ENCODE peak calls at places on chromosomes 7 and 10, in eight cellular contexts. H, Q, O, L, C, I, F and M are unnamed samples.

GRCh38 chr10:11685787-11686218 is 56.4 kb upstream of the ECHDC3 start:
- DNase-seq in I (peak; percentile 95), L (peak; percentile 65), C (peak; percentile 24), F (peak; percentile 91), H (peak; percentile 87), Q (peak; percentile 87), O (peak; percentile 95), M (no peak)

GRCh38 chr10:127357265-127357664 is 160.9 kb upstream of the INSYN2A start:
- DNase-seq in H (no peak), O (no peak), L (no peak), Q (no peak), I (no peak), C (no peak), F (no peak), M (no peak)

GRCh38 chr7:22989646-22990587 is 24.0 kb downstream of the HYCC1 start:
- DNase-seq in H (no peak), F (no peak), C (no peak), I (no peak), O (peak; percentile 77), Q (no peak), L (no peak), M (no peak)

GRCh38 chr7:68461430-68461829 is 1136.8 kb upstream of the AUTS2 start:
- DNase-seq in L (no peak), I (no peak), O (no peak), C (no peak), H (no peak), Q (no peak), F (no peak), M (peak; percentile 35)

GRCh38 chr7:32062150-32062549 is 8.1 kb downstream of the PDE1C start:
- DNase-seq in C (peak; percentile 30), F (peak; percentile 62), H (peak; percentile 42), L (peak; percentile 40), O (peak; percentile 48), I (peak; percentile 67), Q (peak; percentile 51), M (no peak)

GRCh38 chr7:27611043-27611442 is 51.6 kb downstream of the HIBADH start:
- DNase-seq in C (peak; percentile 41), L (no peak), H (no peak), Q (no peak), O (no peak), I (no peak), F (no peak), M (no peak)

GRCh38 chr10:31578951-31579350 is 259.9 kb downstream of the ZEB1 start:
- DNase-seq in C (no peak), O (no peak), L (no peak), I (no peak), H (no peak), Q (no peak), F (no peak), M (no peak)

GRCh38 chr7:14717711-14718304 is 184.7 kb downstream of the DGKB start:
- DNase-seq in C (peak; percentile 13), O (peak; percentile 48), Q (no peak), I (no peak), F (no peak), H (no peak), L (no peak), M (no peak)

GRCh38 chr7:128056901-128057300 is 25.7 kb upstream of the LRRC4 start:
- DNase-seq in O (no peak), C (peak; percentile 87), Q (no peak), I (no peak), F (no peak), H (no peak), L (no peak), M (no peak)

GRCh38 chr7:117672433-117672832 is 192.6 kb downstream of the CFTR start:
- DNase-seq in I (no peak), O (no peak), L (no peak), C (no peak), Q (no peak), F (no peak), H (no peak), M (no peak)

GRCh38 chr7:67653856-67654442 is 657.3 kb downstream of the TYW1 start:
- DNase-seq in C (no peak), Q (no peak), F (no peak), L (no peak), H (no peak), I (no peak), O (no peak), M (no peak)

GRCh38 chr10:639001-639750 is 50.3 kb downstream of the DIP2C start:
- DNase-seq in F (no peak), C (no peak), Q (no peak), I (no peak), O (no peak), H (no peak), L (no peak), M (no peak)

GRCh38 chr10:88233870-88234269 is 349.2 kb downstream of the RNLS start:
- DNase-seq in Q (no peak), O (no peak), L (no peak), F (no peak), H (no peak), I (no peak), C (no peak), M (no peak)

GRCh38 chr10:598415-599170 is 90.9 kb downstream of the DIP2C start:
- DNase-seq in C (peak; percentile 98), O (no peak), I (no peak), Q (no peak), L (no peak), F (no peak), H (no peak), M (peak; percentile 41)

GRCh38 chr10:73814896-73815718 is 3.7 kb upstream of the NDST2 start:
- DNase-seq in F (no peak), L (peak; percentile 79), I (no peak), H (no peak), C (no peak), Q (no peak), O (no peak), M (peak; percentile 68)

GRCh38 chr10:116111483-116112095 is 161.4 kb downstream of the GFRA1 start:
- DNase-seq in Q (no peak), F (peak; percentile 20), I (no peak), H (no peak), C (no peak), L (no peak), O (no peak), M (no peak)

GRCh38 chr10:47403401-47404318 is 19.6 kb upstream of the ZNF488 start:
- DNase-seq in F (peak; percentile 23), L (no peak), C (peak; percentile 18), O (no peak), Q (no peak), I (no peak), H (no peak), M (no peak)

GRCh38 chr10:60818134-60818770 is 40.0 kb downstream of the CDK1 start:
- DNase-seq in C (peak; percentile 65), H (no peak), L (no peak), F (no peak), Q (no peak), I (no peak), O (no peak), M (no peak)

GRCh38 chr10:83886871-83887270 is 252.4 kb upstream of the GHITM start:
- DNase-seq in Q (no peak), L (no peak), F (no peak), I (no peak), C (no peak), H (no peak), O (no peak), M (no peak)

GRCh38 chr7:66281678-66282593 is 76.8 kb downstream of the TPST1 start:
- DNase-seq in L (peak; percentile 25), I (no peak), F (peak; percentile 66), Q (no peak), O (peak; percentile 14), C (peak; percentile 98), H (no peak), M (peak; percentile 44)

GRCh38 chr10:50604823-50605222 is 18.9 kb downstream of the SGMS1 start:
- DNase-seq in F (no peak), O (peak; percentile 78), I (no peak), Q (no peak), L (no peak), H (no peak), C (no peak), M (no peak)

DNA sequence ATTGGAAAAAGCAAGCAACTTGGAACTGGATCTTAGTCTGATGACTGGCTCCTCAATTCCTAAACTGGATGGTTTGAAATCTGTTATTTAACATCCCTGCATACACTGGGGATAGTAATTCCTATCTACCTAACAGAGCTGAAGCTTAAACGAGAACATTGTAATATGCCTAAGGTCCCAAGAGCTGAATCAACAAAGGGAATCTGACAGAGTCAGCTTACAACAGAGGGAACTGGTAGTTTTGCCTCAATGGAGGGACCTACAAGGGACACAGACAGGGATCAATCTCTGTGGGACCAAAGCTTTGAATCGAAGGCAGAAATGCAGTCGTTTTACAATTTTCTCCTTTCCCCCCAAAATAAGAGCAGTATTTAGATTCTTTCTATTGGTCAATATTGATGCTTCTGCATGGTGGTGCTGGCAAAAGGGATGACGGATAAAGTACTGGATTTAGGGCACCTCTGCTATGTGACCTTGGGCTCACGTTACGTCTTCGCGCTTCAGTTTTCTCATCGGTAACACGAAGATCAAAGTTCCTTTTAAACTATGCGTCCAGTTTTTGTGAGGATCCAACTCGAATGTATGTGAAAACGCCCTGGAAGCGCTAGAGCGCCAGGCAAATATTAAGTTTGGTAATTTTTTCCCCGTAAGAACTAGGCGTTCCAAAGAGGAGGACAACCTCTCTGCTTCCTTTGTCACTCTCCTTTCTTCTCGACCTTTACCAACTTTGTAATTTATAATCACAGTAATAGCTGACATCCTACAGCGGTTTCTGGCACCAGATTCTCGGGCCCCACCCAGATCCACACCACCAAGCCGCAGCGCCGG is 1.1 kb downstream of the ACTR1A start:
- DNase-seq in I (no peak), L (no peak), Q (no peak), C (peak; percentile 25), O (no peak), F (no peak), H (no peak), M (no peak)
- TF ChIP-seq POLR2A in I (no peak), L (no peak), Q (peak; percentile 28), C (peak; percentile 68), O (peak; percentile 52), F (peak; percentile 57), H (no peak), M (peak; percentile 51)

GRCh38 chr10:133373104-133373624 is at the start of gene ECHS1:
- DNase-seq in Q (peak; percentile 97), H (peak; percentile 97), C (peak; percentile 81), F (peak; percentile 98), O (peak; percentile 93), I (peak; percentile 98), L (peak; percentile 94), M (peak; percentile 97)
- TF ChIP-seq POLR2A in Q (peak; percentile 77), H (peak; percentile 45), C (peak; percentile 60), F (peak; percentile 49), O (peak; percentile 91), I (peak; percentile 77), L (peak; percentile 77), M (peak; percentile 81)

GRCh38 chr10:3775671-3776551 is 9.1 kb downstream of the KLF6 start:
- DNase-seq in Q (peak; percentile 34), L (no peak), C (peak; percentile 67), F (peak; percentile 58), O (peak; percentile 65), I (peak; percentile 55), H (no peak), M (no peak)
- TF ChIP-seq POLR2A in Q (peak; percentile 61), L (peak; percentile 70), C (peak; percentile 11), F (no peak), O (no peak), I (peak; percentile 10), H (no peak), M (no peak)

DNA sequence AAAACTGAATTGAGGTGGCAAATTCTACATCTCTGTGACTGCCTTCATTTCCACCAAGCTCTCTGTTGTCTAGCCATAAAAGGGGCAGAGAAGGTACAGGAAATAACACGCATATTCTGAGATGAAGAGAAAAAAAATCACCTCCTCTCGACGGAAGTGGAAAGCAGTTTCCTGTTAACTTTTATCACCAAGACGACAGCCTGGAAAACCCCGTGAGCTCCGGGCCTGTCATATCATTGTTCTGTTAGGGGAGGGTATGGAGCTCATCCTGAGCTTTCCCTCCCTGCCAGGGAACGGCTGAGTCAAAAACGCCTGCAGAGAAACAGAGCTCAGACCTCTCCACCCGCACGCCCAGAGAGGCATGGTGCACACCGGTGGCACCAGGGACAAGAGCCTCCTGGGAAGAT is 200.3 kb downstream of the PRPF18 start:
- DNase-seq in I (peak; percentile 74), C (peak; percentile 37), L (no peak), H (no peak), F (peak; percentile 60), Q (peak; percentile 17), O (peak; percentile 94), M (peak; percentile 49)
- TF ChIP-seq POLR2A in I (no peak), C (no peak), L (no peak), H (no peak), F (no peak), Q (no peak), O (peak; percentile 48), M (no peak)